ENCODE peak calls at places on chromosome 13, in six cellular contexts. X, G, E, R, T and N are unnamed samples.

GRCh38 chr13:97478247-97478646 is 44.3 kb downstream of the RAP2A start:
- DNase-seq in X (no peak), G (no peak), E (no peak), R (no peak), T (no peak), N (no peak)

GRCh38 chr13:34452831-34453230 is 489.2 kb upstream of the NBEA start:
- DNase-seq in X (no peak), G (no peak), E (no peak), R (no peak), T (no peak), N (no peak)

GRCh38 chr13:85590231-85590931 is 208.8 kb downstream of the SLITRK6 start:
- DNase-seq in X (no peak), G (no peak), E (no peak), R (no peak), T (no peak), N (no peak)

GRCh38 chr13:36130542-36131214 is 504 bp downstream of the DCLK1 start:
- DNase-seq in X (no peak), G (peak; percentile 3), E (no peak), R (no peak), T (no peak), N (no peak)

GRCh38 chr13:102771298-102772041 is 2.1 kb downstream of the TEX30 start:
- DNase-seq in X (no peak), G (no peak), E (no peak), R (no peak), T (no peak), N (no peak)

GRCh38 chr13:37270206-37271001 is 164.9 kb upstream of the CSNK1A1L start:
- DNase-seq in X (no peak), G (no peak), E (no peak), R (no peak), T (no peak), N (no peak)

GRCh38 chr13:98688373-98688772 is 64.1 kb downstream of the SLC15A1 start:
- DNase-seq in X (no peak), G (no peak), E (no peak), R (no peak), T (no peak), N (no peak)

GRCh38 chr13:99133230-99133629 is 67.4 kb upstream of the UBAC2 start:
- DNase-seq in X (no peak), G (no peak), E (no peak), R (no peak), T (no peak), N (no peak)

GRCh38 chr13:100423375-100423774 is 165.2 kb downstream of the GGACT start:
- DNase-seq in X (no peak), G (no peak), E (no peak), R (no peak), T (no peak), N (no peak)

GRCh38 chr13:72864142-72865035 is 82.5 kb downstream of the PIBF1 start:
- DNase-seq in X (no peak), G (no peak), E (no peak), R (no peak), T (no peak), N (no peak)

GRCh38 chr13:99746857-99747710 is 224.5 kb downstream of the ZIC5 start:
- DNase-seq in X (no peak), G (no peak), E (no peak), R (no peak), T (no peak), N (no peak)

GRCh38 chr13:33092422-33092987 is 76.3 kb downstream of the KL start:
- DNase-seq in X (no peak), G (no peak), E (no peak), R (no peak), T (no peak), N (no peak)

GRCh38 chr13:40345654-40346372 is 320.6 kb downstream of the FOXO1 start:
- DNase-seq in X (no peak), G (no peak), E (peak; percentile 81), R (no peak), T (no peak), N (peak; percentile 74)

GRCh38 chr13:98749501-98749900 is 3.0 kb downstream of the SLC15A1 start:
- DNase-seq in X (peak; percentile 29), G (no peak), E (no peak), R (no peak), T (no peak), N (no peak)

GRCh38 chr13:87280139-87280538 is 391.0 kb upstream of the SLITRK5 start:
- DNase-seq in X (no peak), G (no peak), E (no peak), R (no peak), T (no peak), N (no peak)

GRCh38 chr13:33219926-33220325 is 65.6 kb downstream of the STARD13 start:
- DNase-seq in X (no peak), G (no peak), E (no peak), R (no peak), T (no peak), N (no peak)

GRCh38 chr13:40109324-40109958 is 454.0 kb downstream of the COG6 start:
- DNase-seq in X (peak; percentile 18), G (no peak), E (no peak), R (no peak), T (no peak), N (no peak)

GRCh38 chr13:20198781-20199180 is 6.0 kb upstream of the GJB2 start:
- DNase-seq in X (no peak), G (no peak), E (no peak), R (no peak), T (no peak), N (no peak)

GRCh38 chr13:21913010-21913409 is 242.1 kb downstream of the FGF9 start:
- DNase-seq in X (no peak), G (no peak), E (no peak), R (no peak), T (no peak), N (no peak)

GRCh38 chr13:47306991-47307390 is 410.1 kb upstream of the HTR2A start:
- DNase-seq in X (no peak), G (no peak), E (no peak), R (no peak), T (no peak), N (no peak)

GRCh38 chr13:91347212-91347995 is at the start of gene MIR17HG:
- DNase-seq in X (peak; percentile 67), G (peak; percentile 95), E (peak; percentile 96), R (peak; percentile 80), T (peak; percentile 73), N (no peak)

GRCh38 chr13:52832268-52832667 is 16.2 kb downstream of the PCDH8 start:
- DNase-seq in X (no peak), G (peak; percentile 82), E (no peak), R (no peak), T (no peak), N (no peak)

GRCh38 chr13:99871249-99871898 is 100.2 kb downstream of the ZIC5 start:
- DNase-seq in X (no peak), G (no peak), E (no peak), R (no peak), T (no peak), N (no peak)

GRCh38 chr13:80499536-80500280 is 158.8 kb upstream of the SPRY2 start:
- DNase-seq in X (no peak), G (no peak), E (no peak), R (no peak), T (no peak), N (no peak)

GRCh38 chr13:113412440-113412839 is 40.8 kb downstream of the ADPRHL1 start:
- DNase-seq in X (no peak), G (no peak), E (no peak), R (no peak), T (no peak), N (no peak)